ENCODE peak calls at places on chromosomes 13 and 19, in eight cellular contexts. G is thoracic aorta, B is heart right ventricle, P is left lung, U is A549, A is left ventricle myocardium inferior, M is pancreas, Y is colonic mucosa. Z is an unnamed sample. For H3K4me1, the result is how much of the 10 kb centered on the place peaks cover.

GRCh38 chr19:10408511-10409291 is 5.4 kb upstream of the CDC37 start:
- DNase-seq in G (no peak), B (no peak), P (peak), U (no peak), A (no peak), M (no peak), Y (no peak), Z (no peak)

GRCh38 chr19:42386974-42387707 is 3.0 kb downstream of the CNFN start:
- DNase-seq in G (no peak), B (peak), P (peak), U (peak), A (peak), M (peak), Y (peak), Z (peak)

GRCh38 chr19:12789098-12789903 is 2.0 kb upstream of the JUNB start:
- DNase-seq in G (no peak), B (peak), P (no peak), U (no peak), A (no peak), M (no peak), Y (peak), Z (no peak)

GRCh38 chr13:34034411-34034810 is 216.5 kb downstream of the RFC3 start:
- DNase-seq in G (no peak), B (no peak), P (no peak), U (no peak), A (no peak), M (no peak), Y (no peak), Z (no peak)

GRCh38 chr13:111460548-111461444 is 140.4 kb downstream of the TEX29 start:
- DNase-seq in G (no peak), B (peak), P (no peak), U (peak), A (no peak), M (no peak), Y (no peak), Z (no peak)

GRCh38 chr13:94546071-94546839 is 49.7 kb downstream of the TGDS start:
- DNase-seq in G (no peak), B (no peak), P (no peak), U (no peak), A (no peak), M (no peak), Y (no peak), Z (no peak)

GRCh38 chr13:29905845-29906244 is 55.4 kb upstream of the UBL3 start:
- DNase-seq in G (no peak), B (no peak), P (peak), U (no peak), A (no peak), M (no peak), Y (peak), Z (no peak)

GRCh38 chr13:92963029-92963428 is 263.6 kb upstream of the GPC6 start:
- DNase-seq in G (no peak), B (no peak), P (no peak), U (no peak), A (no peak), M (no peak), Y (no peak), Z (no peak)

GRCh38 chr19:5326545-5326944 is 14.1 kb downstream of the PTPRS start:
- DNase-seq in G (no peak), B (no peak), P (no peak), U (no peak), A (no peak), M (no peak), Y (no peak), Z (no peak)

GRCh38 chr19:51712461-51713081 is 11.2 kb downstream of the HAS1 start:
- DNase-seq in G (no peak), B (no peak), P (no peak), U (peak), A (no peak), M (no peak), Y (no peak), Z (no peak)

GRCh38 chr13:35347679-35348205 is 128.7 kb downstream of the MAB21L1 start:
- DNase-seq in G (no peak), B (no peak), P (no peak), U (no peak), A (no peak), M (no peak), Y (no peak), Z (no peak)

GRCh38 chr13:47237571-47237970 is 340.7 kb upstream of the HTR2A start:
- DNase-seq in G (no peak), B (no peak), P (no peak), U (no peak), A (no peak), M (no peak), Y (no peak), Z (no peak)

GRCh38 chr13:37109080-37109678 is 3.7 kb upstream of the CSNK1A1L start:
- DNase-seq in G (no peak), B (peak), P (no peak), U (no peak), A (no peak), M (no peak), Y (no peak), Z (no peak)

GRCh38 chr19:11221082-11221598 is 18.3 kb upstream of the ANGPTL8 start:
- DNase-seq in G (no peak), B (no peak), P (no peak), U (no peak), A (no peak), M (no peak), Y (no peak), Z (no peak)

GRCh38 chr19:42198676-42199439 is 18.6 kb downstream of the DEDD2 start:
- DNase-seq in G (no peak), B (no peak), P (no peak), U (no peak), A (no peak), M (no peak), Y (peak), Z (no peak)

GRCh38 chr13:97141564-97142005 is 80.5 kb upstream of the MBNL2 start:
- DNase-seq in G (no peak), B (peak), P (peak), U (peak), A (no peak), M (peak), Y (peak), Z (peak)

GRCh38 chr19:40603071-40603718 is 2.0 kb downstream of the LTBP4 start:
- DNase-seq in G (no peak), B (no peak), P (no peak), U (no peak), A (no peak), M (no peak), Y (peak), Z (no peak)

GRCh38 chr13:100636441-100636840 is 38.2 kb downstream of the TMTC4 start:
- DNase-seq in G (no peak), B (no peak), P (no peak), U (no peak), A (no peak), M (no peak), Y (no peak), Z (no peak)

GRCh38 chr19:56476671-56477428 is at the start of gene ZNF667:
- DNase-seq in G (peak), B (peak), P (no peak), U (no peak), A (peak), M (no peak), Y (peak), Z (no peak)

DNA sequence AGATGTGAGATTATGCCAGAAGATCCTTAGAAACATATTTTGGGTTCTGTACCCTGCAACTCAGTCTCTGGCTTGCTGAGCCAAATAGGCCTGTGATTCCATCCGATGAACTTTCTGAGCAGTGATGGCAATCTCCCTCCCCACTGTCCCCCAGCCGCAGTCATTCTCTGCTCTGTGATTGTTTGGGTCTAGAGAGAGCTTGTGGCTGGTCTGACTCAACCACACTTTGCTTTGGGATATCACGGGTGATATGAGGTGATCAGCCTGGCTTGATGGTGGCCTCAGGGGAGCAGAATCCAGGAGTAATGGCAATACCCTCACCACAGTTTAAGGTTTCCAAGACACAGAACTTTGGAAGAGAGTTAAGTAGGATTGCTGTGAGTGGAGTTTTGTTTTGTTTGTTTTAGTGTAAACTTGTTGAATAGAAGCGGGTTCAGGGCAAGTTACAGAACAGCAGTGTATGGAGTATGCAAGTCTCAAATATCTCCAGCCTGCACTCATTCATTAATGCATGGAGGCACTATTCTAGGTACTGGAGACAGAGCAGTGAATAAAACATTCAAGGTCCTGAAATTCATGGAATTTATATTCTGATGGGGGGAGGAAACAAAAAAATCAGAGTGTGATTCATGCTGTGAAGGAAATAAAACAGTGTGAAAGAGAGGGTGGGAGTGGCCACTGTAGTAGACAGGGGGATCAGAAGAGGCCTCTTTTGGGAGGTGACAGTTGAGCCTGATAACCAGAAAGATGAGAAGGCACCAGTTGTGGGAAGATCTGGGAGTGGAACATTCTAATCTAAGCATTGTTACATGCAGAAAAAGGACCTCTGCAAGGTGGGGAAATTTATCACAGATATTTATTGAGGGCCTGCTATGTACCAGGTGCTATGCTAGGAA is 5.4 kb downstream of the SAMD4B start:
- DNase-seq in G (no peak), B (no peak), P (no peak), U (no peak), A (no peak), M (no peak), Y (no peak), Z (no peak)
- H3K4me1 ChIP-seq in G (half or more), B (half or more), P (under half), U (under half), A (half or more), M (under half), Y (under half), Z (under half)

GRCh38 chr19:45730389-45731288 is at the start of gene FBXO46:
- DNase-seq in G (peak), B (peak), P (peak), U (peak), A (peak), M (peak), Y (peak), Z (peak)
- TF ChIP-seq CTCF in G (no peak), B (no peak), P (no peak), U (no peak), A (no peak), M (no peak), Y (no peak), Z (peak)

GRCh38 chr19:18329035-18329376 is 6.1 kb upstream of the LSM4 start:
- DNase-seq in G (no peak), B (no peak), P (no peak), U (no peak), A (no peak), M (no peak), Y (no peak), Z (no peak)
- H3K27ac ChIP-seq in G (peak), B (peak), P (peak), U (peak), A (peak), M (peak), Y (peak), Z (peak)

GRCh38 chr13:76538004-76538403 is 348.2 kb downstream of the KCTD12 start:
- DNase-seq in G (no peak), B (no peak), P (no peak), U (no peak), A (no peak), M (no peak), Y (no peak), Z (no peak)

GRCh38 chr13:76542176-76542575 is 344.0 kb downstream of the KCTD12 start:
- DNase-seq in G (no peak), B (no peak), P (no peak), U (no peak), A (no peak), M (no peak), Y (no peak), Z (no peak)
- H3K4me1 ChIP-seq in G (under half), B (under half), P (under half), U (under half), A (under half), M (under half), Y (under half), Z (under half)

GRCh38 chr19:32345261-32346207 is at the start of gene ZNF507:
- DNase-seq in G (peak), B (peak), P (peak), U (peak), A (peak), M (peak), Y (peak), Z (peak)
- TF ChIP-seq CTCF in G (no peak), B (no peak), P (no peak), U (no peak), A (peak), M (no peak), Y (no peak), Z (peak)

GRCh38 chr19:35317464-35318043 is 11.4 kb upstream of the CD22 start:
- DNase-seq in G (no peak), B (no peak), P (peak), U (no peak), A (no peak), M (no peak), Y (no peak), Z (no peak)

GRCh38 chr19:35316560-35316959 is 12.4 kb upstream of the CD22 start:
- DNase-seq in G (no peak), B (no peak), P (no peak), U (no peak), A (no peak), M (no peak), Y (no peak), Z (no peak)

GRCh38 chr19:35320285-35320706 is 8.7 kb upstream of the CD22 start:
- DNase-seq in G (no peak), B (no peak), P (peak), U (no peak), A (no peak), M (no peak), Y (no peak), Z (no peak)

GRCh38 chr19:35315883-35316282 is 13.1 kb upstream of the CD22 start:
- DNase-seq in G (no peak), B (no peak), P (no peak), U (no peak), A (no peak), M (no peak), Y (no peak), Z (no peak)

GRCh38 chr19:35318679-35319448 is 10.1 kb upstream of the CD22 start:
- DNase-seq in G (peak), B (peak), P (peak), U (peak), A (peak), M (peak), Y (peak), Z (peak)
- H3K27ac ChIP-seq in G (no peak), B (no peak), P (peak), U (peak), A (no peak), M (peak), Y (no peak), Z (no peak)

DNA sequence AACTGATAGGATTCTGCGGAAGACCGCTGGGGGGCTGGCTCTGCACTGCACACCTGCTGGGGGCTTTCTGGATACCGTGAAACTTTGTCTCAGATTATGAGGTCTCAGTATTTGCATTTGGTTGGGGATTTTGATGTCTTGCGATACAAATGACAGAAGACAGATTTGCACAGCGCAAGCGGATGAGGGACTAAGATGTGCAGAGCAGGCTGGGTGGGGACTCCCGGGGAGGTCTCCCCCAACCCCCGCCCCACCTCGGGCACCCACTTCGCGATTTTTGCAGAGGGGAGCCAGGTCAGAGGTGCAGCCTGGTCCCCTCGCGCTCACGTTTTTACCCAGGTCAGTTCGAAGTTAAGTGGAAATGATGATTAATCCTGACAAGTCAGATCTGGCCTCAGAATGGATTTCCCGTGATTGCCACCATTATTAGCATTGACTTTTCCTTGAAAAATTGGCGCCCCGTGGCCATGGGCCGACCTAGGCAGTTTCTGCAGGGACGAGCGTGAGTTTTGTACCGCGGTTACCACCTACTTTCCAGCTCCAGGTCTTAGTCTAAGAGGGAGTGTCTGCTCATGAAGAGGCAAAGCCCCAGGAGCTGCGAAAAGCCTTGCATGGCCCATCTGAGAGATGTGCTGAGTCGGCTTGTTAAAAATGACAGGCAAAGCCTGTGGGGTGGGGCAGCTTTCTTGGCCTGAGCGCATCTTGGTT is 1.3 kb upstream of the GJB2 start:
- DNase-seq in G (no peak), B (no peak), P (no peak), U (no peak), A (no peak), M (no peak), Y (no peak), Z (no peak)
- H3K4me1 ChIP-seq in G (under half), B (under half), P (under half), U (under half), A (under half), M (under half), Y (under half), Z (under half)

DNA sequence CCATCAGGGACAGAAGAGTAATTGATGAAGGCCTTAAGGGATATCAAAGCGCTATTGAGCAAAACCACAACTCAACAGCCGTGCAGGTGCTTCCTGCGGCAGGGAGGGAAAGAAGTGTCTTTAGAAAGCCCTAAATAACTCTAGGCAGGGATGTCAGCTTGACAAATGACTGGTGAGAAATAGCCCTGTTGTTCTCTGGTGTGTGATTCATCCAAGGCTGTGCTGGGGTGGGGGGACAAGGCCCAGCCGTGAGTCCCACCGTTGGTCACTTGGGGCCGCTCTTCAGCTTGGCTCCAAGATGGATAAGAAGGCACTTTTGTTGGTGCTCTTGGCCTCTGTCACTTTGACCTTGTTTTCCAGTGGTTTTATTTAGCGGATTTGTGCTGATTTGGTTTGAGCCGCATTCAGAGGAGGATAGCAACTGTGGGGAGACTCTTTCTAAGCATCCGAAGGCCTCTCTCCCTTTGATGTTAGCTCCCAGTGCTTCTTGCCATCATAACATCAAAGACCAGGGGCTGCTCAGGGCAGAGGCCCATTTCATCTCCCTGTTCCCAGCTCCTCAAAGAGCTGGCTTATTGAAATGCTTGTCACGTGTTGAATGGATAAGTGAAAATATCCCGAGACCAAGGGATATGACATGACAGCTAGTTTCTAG is 130.3 kb upstream of the SERP2 start:
- DNase-seq in G (no peak), B (peak), P (no peak), U (no peak), A (no peak), M (no peak), Y (no peak), Z (peak)
- TF ChIP-seq CTCF in G (no peak), B (peak), P (peak), U (no peak), A (peak), M (no peak), Y (no peak), Z (peak)

GRCh38 chr13:51523082-51523518 is 61.2 kb upstream of the WDFY2 start:
- DNase-seq in G (no peak), B (no peak), P (peak), U (no peak), A (no peak), M (no peak), Y (no peak), Z (no peak)
- H3K27ac ChIP-seq in G (no peak), B (no peak), P (no peak), U (peak), A (no peak), M (no peak), Y (no peak), Z (no peak)

GRCh38 chr13:48573213-48573612 is 40.3 kb upstream of the RCBTB2 start:
- DNase-seq in G (no peak), B (peak), P (no peak), U (no peak), A (no peak), M (no peak), Y (no peak), Z (no peak)
- H3K4me1 ChIP-seq in G (under half), B (half or more), P (under half), U (under half), A (half or more), M (under half), Y (under half), Z (half or more)

Z was measured in right atrium auricular region.